ENCODE peak calls at places on chromosomes 1 and 21, in five cellular contexts. W is AG04450; F is activated CD8-positive, alpha-beta memory T cell treated with anti-CD3 and anti-CD28 coated beads, Interleukin-2, amount 50 U/mL, for 4 hours; I is AG20443; R is kidney epithelial cell. Q is an unnamed sample.

GRCh38 chr21:46500224-46500861 is 41.7 kb downstream of the DIP2A start:
- DNase-seq in W (no peak), F (no peak), I (peak), R (no peak), Q (no peak)

GRCh38 chr1:11948822-11949458 is 14.4 kb downstream of the PLOD1 start:
- DNase-seq in W (no peak), F (no peak), I (peak), R (no peak), Q (no peak)

GRCh38 chr1:223010552-223011229 is 132.4 kb downstream of the TLR5 start:
- DNase-seq in W (no peak), F (no peak), I (peak), R (no peak), Q (no peak)

GRCh38 chr1:108817016-108817415 is 39.9 kb downstream of the AKNAD1 start:
- DNase-seq in W (no peak), F (no peak), I (peak), R (no peak), Q (no peak)

GRCh38 chr1:90402893-90403849 is 313.9 kb downstream of the BARHL2 start:
- DNase-seq in W (peak), F (no peak), I (peak), R (peak), Q (no peak)

GRCh38 chr1:228542981-228543380 is 55.8 kb downstream of the RNF187 start:
- DNase-seq in W (no peak), F (no peak), I (no peak), R (no peak), Q (no peak)

GRCh38 chr1:22143586-22144033 is 713 bp upstream of the WNT4 start:
- DNase-seq in W (no peak), F (no peak), I (peak), R (no peak), Q (no peak)

GRCh38 chr1:63635681-63636080 is 42.5 kb downstream of the PGM1 start:
- DNase-seq in W (peak), F (no peak), I (peak), R (no peak), Q (no peak)

GRCh38 chr1:84758968-84759491 is 68.8 kb upstream of the SSX2IP start:
- DNase-seq in W (no peak), F (no peak), I (peak), R (no peak), Q (no peak)

GRCh38 chr1:244054247-244054923 is 3.3 kb downstream of the ZBTB18 start:
- DNase-seq in W (no peak), F (no peak), I (no peak), R (no peak), Q (no peak)

GRCh38 chr1:107220036-107220435 is 79.2 kb downstream of the NTNG1 start:
- DNase-seq in W (no peak), F (no peak), I (no peak), R (no peak), Q (no peak)

GRCh38 chr1:199612976-199613774 is 414.3 kb upstream of the NR5A2 start:
- DNase-seq in W (no peak), F (no peak), I (peak), R (peak), Q (no peak)

GRCh38 chr1:241229711-241230110 is 127.3 kb downstream of the RGS7 start:
- DNase-seq in W (no peak), F (no peak), I (no peak), R (no peak), Q (no peak)

GRCh38 chr1:225464851-225465792 is 37.3 kb upstream of the LBR start:
- DNase-seq in W (no peak), F (no peak), I (no peak), R (no peak), Q (no peak)

GRCh38 chr1:100604372-100604771 is 66.4 kb downstream of the GPR88 start:
- DNase-seq in W (no peak), F (no peak), I (no peak), R (no peak), Q (no peak)

GRCh38 chr1:206674745-206675175 is 9.9 kb upstream of the MAPKAPK2 start:
- DNase-seq in W (peak), F (no peak), I (peak), R (peak), Q (no peak)

GRCh38 chr1:80892452-80892995 is 908.2 kb upstream of the ADGRL2 start:
- DNase-seq in W (no peak), F (no peak), I (peak), R (no peak), Q (no peak)

GRCh38 chr1:220335668-220336067 is 63.4 kb upstream of the RAB3GAP2 start:
- DNase-seq in W (no peak), F (no peak), I (no peak), R (no peak), Q (no peak)

Q was measured in type B pancreatic cell.